ENCODE peak calls at places on chromosomes 3 and 15, in nine cellular contexts. M is AG04450; V is HEK293T; T is GM13976; C is activated naive CD4-positive, alpha-beta T cell; L is ureter; Z is GM23248; N is iPS-NIHi11; I is GM20000. X is an unnamed sample.

GRCh38 chr3:24133942-24134341 is 188.9 kb downstream of the NR1D2 start:
- DNase-seq in T (no peak), C (no peak), M (no peak), I (no peak), N (no peak), L (no peak), V (no peak), Z (no peak), X (no peak)

GRCh38 chr3:179146911-179147570 is 1.1 kb upstream of the PIK3CA start:
- DNase-seq in L (peak), N (peak), C (no peak), V (peak), Z (peak), I (peak), T (peak), M (no peak), X (peak)

GRCh38 chr15:69484837-69485236 is 32.2 kb downstream of the RPLP1 start:
- DNase-seq in C (no peak), I (no peak), N (no peak), M (no peak), T (no peak), V (no peak), Z (peak), L (no peak), X (no peak)

GRCh38 chr3:36124118-36124796 is 256.0 kb upstream of the STAC start:
- DNase-seq in N (peak), L (no peak), Z (peak), V (peak), T (no peak), M (no peak), I (no peak), C (no peak), X (peak)

GRCh38 chr3:31695280-31696008 is 162.7 kb downstream of the STT3B start:
- DNase-seq in T (no peak), V (no peak), Z (peak), L (no peak), M (no peak), C (no peak), N (peak), I (peak), X (peak)

GRCh38 chr15:64775551-64776401 is at the start of gene RBPMS2:
- DNase-seq in M (no peak), Z (peak), T (peak), C (no peak), L (no peak), V (peak), I (peak), N (peak), X (peak)

GRCh38 chr3:148682997-148683396 is 14.7 kb upstream of the AGTR1 start:
- DNase-seq in Z (no peak), M (no peak), I (no peak), V (no peak), C (no peak), N (no peak), L (no peak), T (no peak), X (no peak)

GRCh38 chr15:29569533-29570092 is 252.7 kb downstream of the TJP1 start:
- DNase-seq in M (no peak), N (peak), V (no peak), Z (no peak), L (no peak), T (no peak), C (no peak), I (no peak), X (peak)

GRCh38 chr15:49036650-49037545 is 9.3 kb downstream of the SECISBP2L start:
- DNase-seq in V (no peak), Z (peak), M (peak), T (no peak), C (no peak), L (no peak), N (no peak), I (no peak), X (no peak)

X was measured in GM23338.